ENCODE peak calls at places on chromosomes 2 and 18, in nine cellular contexts. N is uterus; B is stimulated activated CD8-positive, alpha-beta memory T cell treated with anti-CD3 and anti-CD28 coated beads, Interleukin-15, amount 100 ng/mL, for 24 hours; Q is left cardiac atrium; Y is NCI-H345; P is SHP77; G is mesenteric fat pad; W is A549; Z is Caki2. C is an unnamed sample.

GRCh38 chr2:152557273-152557879 is 159.9 kb downstream of the PRPF40A start:
- DNase-seq in N (no peak), B (no peak), Q (no peak), Y (no peak), P (no peak), G (no peak), W (no peak), Z (no peak), C (no peak)

GRCh38 chr2:119786312-119786711 is 26.6 kb downstream of the PTPN4 start:
- DNase-seq in N (no peak), B (no peak), Q (no peak), Y (no peak), P (no peak), G (no peak), W (no peak), Z (no peak), C (no peak)

GRCh38 chr2:201235865-201236811 is 24.2 kb upstream of the CASP8 start:
- DNase-seq in N (peak), B (no peak), Q (peak), Y (peak), P (peak), G (no peak), W (no peak), Z (peak), C (peak)

GRCh38 chr2:168767258-168767657 is 35.2 kb upstream of the NOSTRIN start:
- DNase-seq in N (no peak), B (no peak), Q (no peak), Y (no peak), P (no peak), G (no peak), W (no peak), Z (no peak), C (peak)

GRCh38 chr2:40734797-40735196 is 282.9 kb upstream of the SLC8A1 start:
- DNase-seq in N (no peak), B (no peak), Q (no peak), Y (no peak), P (no peak), G (no peak), W (no peak), Z (no peak), C (peak)

GRCh38 chr2:85529809-85530208 is 9.2 kb upstream of the MAT2A start:
- DNase-seq in N (no peak), B (no peak), Q (no peak), Y (no peak), P (no peak), G (no peak), W (no peak), Z (no peak), C (no peak)

GRCh38 chr18:70044626-70045025 is 97.0 kb upstream of the CD226 start:
- DNase-seq in N (no peak), B (no peak), Q (no peak), Y (no peak), P (no peak), G (no peak), W (peak), Z (peak), C (peak)

GRCh38 chr2:235937526-235937925 is 230.7 kb downstream of the GBX2 start:
- DNase-seq in N (no peak), B (no peak), Q (no peak), Y (no peak), P (no peak), G (peak), W (no peak), Z (no peak), C (no peak)

GRCh38 chr2:27233341-27233740 is 16.2 kb downstream of the CAD start:
- DNase-seq in N (no peak), B (no peak), Q (no peak), Y (no peak), P (no peak), G (no peak), W (no peak), Z (no peak), C (no peak)

GRCh38 chr2:185279999-185280398 is 458.6 kb upstream of the FSIP2 start:
- DNase-seq in N (no peak), B (no peak), Q (no peak), Y (no peak), P (no peak), G (no peak), W (no peak), Z (peak), C (peak)

GRCh38 chr2:30717081-30717650 is 90.1 kb downstream of the CAPN13 start:
- DNase-seq in N (no peak), B (no peak), Q (no peak), Y (no peak), P (no peak), G (no peak), W (no peak), Z (no peak), C (no peak)

GRCh38 chr2:37768491-37768925 is 97.1 kb upstream of the CDC42EP3 start:
- DNase-seq in N (peak), B (no peak), Q (no peak), Y (no peak), P (no peak), G (no peak), W (peak), Z (peak), C (peak)

GRCh38 chr18:36471393-36471792 is 173.9 kb downstream of the FHOD3 start:
- DNase-seq in N (no peak), B (no peak), Q (no peak), Y (no peak), P (no peak), G (no peak), W (no peak), Z (no peak), C (no peak)

GRCh38 chr2:66024396-66024795 is 410.5 kb upstream of the MEIS1 start:
- DNase-seq in N (no peak), B (no peak), Q (no peak), Y (peak), P (peak), G (no peak), W (no peak), Z (no peak), C (no peak)

GRCh38 chr2:18721038-18721922 is 131.9 kb upstream of the NT5C1B start:
- DNase-seq in N (no peak), B (no peak), Q (peak), Y (no peak), P (no peak), G (no peak), W (no peak), Z (peak), C (no peak)

GRCh38 chr2:159044804-159045286 is 76.4 kb downstream of the TANC1 start:
- DNase-seq in N (no peak), B (no peak), Q (no peak), Y (no peak), P (no peak), G (no peak), W (no peak), Z (no peak), C (peak)

GRCh38 chr2:9757430-9758287 is 85.6 kb upstream of the TAF1B start:
- DNase-seq in N (no peak), B (no peak), Q (peak), Y (no peak), P (no peak), G (no peak), W (no peak), Z (no peak), C (peak)

GRCh38 chr2:61967262-61967661 is 61.8 kb downstream of the COMMD1 start:
- DNase-seq in N (no peak), B (no peak), Q (no peak), Y (no peak), P (no peak), G (no peak), W (no peak), Z (no peak), C (no peak)

GRCh38 chr2:78757652-78758051 is 267.9 kb upstream of the REG3G start:
- DNase-seq in N (no peak), B (no peak), Q (no peak), Y (no peak), P (no peak), G (no peak), W (no peak), Z (no peak), C (no peak)

GRCh38 chr2:224357098-224357901 is 44.6 kb downstream of the FAM124B start:
- DNase-seq in N (peak), B (no peak), Q (no peak), Y (peak), P (no peak), G (no peak), W (peak), Z (peak), C (peak)

GRCh38 chr2:238854246-238854645 is 6.4 kb downstream of the TWIST2 start:
- DNase-seq in N (no peak), B (no peak), Q (no peak), Y (no peak), P (no peak), G (no peak), W (no peak), Z (no peak), C (no peak)

GRCh38 chr18:9296233-9297006 is 38.2 kb upstream of the TWSG1 start:
- DNase-seq in N (no peak), B (no peak), Q (no peak), Y (no peak), P (no peak), G (no peak), W (no peak), Z (no peak), C (no peak)

GRCh38 chr2:200394045-200394444 is 87.6 kb downstream of the SPATS2L start:
- DNase-seq in N (no peak), B (no peak), Q (no peak), Y (no peak), P (no peak), G (no peak), W (no peak), Z (no peak), C (no peak)

GRCh38 chr2:145563752-145564615 is 1044.1 kb upstream of the ZEB2 start:
- DNase-seq in N (no peak), B (no peak), Q (no peak), Y (peak), P (peak), G (no peak), W (no peak), Z (no peak), C (no peak)

GRCh38 chr2:241571821-241572620 is 13.5 kb downstream of the BOK start:
- DNase-seq in N (no peak), B (no peak), Q (no peak), Y (no peak), P (no peak), G (no peak), W (no peak), Z (no peak), C (no peak)

GRCh38 chr18:76371301-76371700 is 123.7 kb downstream of the ZNF516 start:
- DNase-seq in N (peak), B (no peak), Q (no peak), Y (no peak), P (no peak), G (peak), W (no peak), Z (no peak), C (no peak)

GRCh38 chr2:21466528-21466927 is 342.8 kb downstream of the TDRD15 start:
- DNase-seq in N (no peak), B (no peak), Q (no peak), Y (no peak), P (no peak), G (no peak), W (no peak), Z (no peak), C (no peak)